ENCODE peak calls at places on chromosomes 16 and 17, in four cellular contexts. M, C, Q and T are unnamed samples.

GRCh38 chr17:49592263-49592662 is 16.6 kb downstream of the NXPH3 start:
- DNase-seq in M (no peak), C (no peak), Q (no peak), T (no peak)

GRCh38 chr17:79836952-79837887 is 2.0 kb downstream of the CBX4 start:
- DNase-seq in M (peak), C (peak), Q (no peak), T (peak)

GRCh38 chr17:81644976-81645952 is 8.3 kb downstream of the TSPAN10 start:
- DNase-seq in M (no peak), C (no peak), Q (no peak), T (no peak)

GRCh38 chr16:17026600-17027242 is 444.0 kb downstream of the XYLT1 start:
- DNase-seq in M (no peak), C (no peak), Q (peak), T (no peak)

GRCh38 chr17:73785466-73785865 is 141.2 kb upstream of the SDK2 start:
- DNase-seq in M (no peak), C (no peak), Q (no peak), T (no peak)

GRCh38 chr16:84881702-84882521 is 62.1 kb downstream of the CRISPLD2 start:
- DNase-seq in M (peak), C (peak), Q (no peak), T (no peak)

GRCh38 chr17:60639019-60639330 is 38.7 kb upstream of the BCAS3 start:
- DNase-seq in M (no peak), C (no peak), Q (no peak), T (no peak)

GRCh38 chr17:5705081-5705875 is 121.0 kb upstream of the NLRP1 start:
- DNase-seq in M (no peak), C (peak), Q (no peak), T (no peak)

GRCh38 chr17:76714822-76715461 is 4.2 kb upstream of the MXRA7 start:
- DNase-seq in M (no peak), C (peak), Q (no peak), T (peak)

GRCh38 chr17:43661699-43662431 is at the start of gene MEOX1:
- DNase-seq in M (no peak), C (no peak), Q (peak), T (no peak)

GRCh38 chr17:48545022-48545376 is at the start of gene HOXB2:
- DNase-seq in M (no peak), C (peak), Q (no peak), T (no peak)

GRCh38 chr16:49340466-49340865 is 33.1 kb upstream of the C16orf78 start:
- DNase-seq in M (no peak), C (no peak), Q (no peak), T (no peak)

GRCh38 chr16:31711344-31711845 is 162.2 kb upstream of the ZNF267 start:
- DNase-seq in M (no peak), C (no peak), Q (no peak), T (no peak)

GRCh38 chr17:28982191-28982793 is 23.5 kb downstream of the SEZ6 start:
- DNase-seq in M (peak), C (no peak), Q (peak), T (peak)

GRCh38 chr16:51569204-51569911 is 418.3 kb upstream of the SALL1 start:
- DNase-seq in M (no peak), C (no peak), Q (no peak), T (peak)

GRCh38 chr17:42227849-42228696 is 33.8 kb upstream of the GHDC start:
- DNase-seq in M (no peak), C (no peak), Q (no peak), T (no peak)

GRCh38 chr17:21679256-21680146 is 12.8 kb upstream of the KCNJ18 start:
- DNase-seq in M (no peak), C (no peak), Q (no peak), T (no peak)

GRCh38 chr16:87043273-87044030 is 273.7 kb downstream of the C16orf95 start:
- DNase-seq in M (no peak), C (no peak), Q (no peak), T (no peak)

GRCh38 chr16:20598832-20599469 is 22.8 kb upstream of the ACSM2B start:
- DNase-seq in M (peak), C (no peak), Q (no peak), T (no peak)

GRCh38 chr17:36913132-36913531 is 24.1 kb upstream of the LHX1 start:
- DNase-seq in M (no peak), C (no peak), Q (no peak), T (no peak)

GRCh38 chr17:66803474-66803951 is 31.4 kb upstream of the CACNG5 start:
- DNase-seq in M (no peak), C (no peak), Q (no peak), T (no peak)

GRCh38 chr17:81516439-81516838 is 3.8 kb upstream of the ACTG1 start:
- DNase-seq in M (no peak), C (no peak), Q (no peak), T (no peak)

GRCh38 chr17:45809484-45809883 is 25.4 kb downstream of the CRHR1 start:
- DNase-seq in M (no peak), C (no peak), Q (no peak), T (no peak)

GRCh38 chr16:4700380-4700996 is 7.1 kb downstream of the NUDT16L1 start:
- DNase-seq in M (no peak), C (no peak), Q (no peak), T (no peak)

GRCh38 chr16:19532601-19533000 is 8.9 kb downstream of the CCP110 start:
- DNase-seq in M (no peak), C (no peak), Q (no peak), T (no peak)

GRCh38 chr17:10018461-10018891 is 113.4 kb upstream of the RCVRN start:
- DNase-seq in M (no peak), C (no peak), Q (peak), T (peak)

GRCh38 chr17:69042308-69042707 is 18.4 kb downstream of the ABCA9 start:
- DNase-seq in M (no peak), C (no peak), Q (no peak), T (no peak)

GRCh38 chr16:31458835-31459721 is at the start of gene ARMC5:
- DNase-seq in M (peak), C (peak), Q (peak), T (peak)

GRCh38 chr16:77385481-77385880 is 49.4 kb downstream of the ADAMTS18 start:
- DNase-seq in M (no peak), C (no peak), Q (no peak), T (no peak)

GRCh38 chr17:19370493-19370960 is 7.8 kb upstream of the MAPK7 start:
- DNase-seq in M (no peak), C (no peak), Q (no peak), T (no peak)

GRCh38 chr16:78240459-78241222 is 141.2 kb downstream of the WWOX start:
- DNase-seq in M (peak), C (no peak), Q (no peak), T (no peak)

GRCh38 chr17:40323731-40324650 is 15.0 kb downstream of the RARA start:
- DNase-seq in M (no peak), C (no peak), Q (no peak), T (no peak)

GRCh38 chr16:61900482-61900881 is 135.8 kb downstream of the CDH8 start:
- DNase-seq in M (no peak), C (no peak), Q (no peak), T (no peak)

GRCh38 chr16:66262253-66263167 is 104.0 kb upstream of the CDH5 start:
- DNase-seq in M (no peak), C (no peak), Q (no peak), T (no peak)

GRCh38 chr17:48123111-48123510 is 15.5 kb downstream of the SNX11 start:
- DNase-seq in M (no peak), C (no peak), Q (no peak), T (no peak)

GRCh38 chr17:78316115-78316866 is 43.6 kb downstream of the SOCS3 start:
- DNase-seq in M (no peak), C (peak), Q (no peak), T (no peak)

DNA sequence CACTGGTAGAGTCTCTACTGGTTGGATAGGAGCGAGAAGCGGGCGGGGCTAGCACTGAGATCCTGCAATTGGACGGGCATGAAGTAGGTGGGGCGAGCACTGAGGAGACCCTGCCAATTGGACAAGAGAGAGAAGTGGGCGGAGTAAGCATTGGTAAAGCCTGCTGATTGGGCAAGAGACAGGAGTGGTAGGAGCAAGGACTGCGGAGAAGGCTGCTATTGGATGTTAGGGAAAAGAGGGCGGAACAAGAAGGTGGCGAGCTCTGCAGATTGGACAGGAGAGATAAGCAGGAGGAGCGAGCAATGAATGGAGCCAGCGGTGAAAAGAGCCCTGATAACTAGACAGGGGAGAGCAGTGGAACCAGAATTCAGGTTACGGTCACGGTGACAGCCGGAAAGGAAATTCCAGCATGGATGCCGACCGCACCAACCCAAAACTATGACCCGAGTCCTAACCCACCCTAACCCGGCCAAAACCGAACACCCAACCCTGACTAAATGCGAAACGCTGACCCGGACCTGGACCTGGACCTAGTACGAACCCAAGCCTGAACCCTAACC is 4.8 kb downstream of the SCGB1C2 start:
- DNase-seq in M (peak), C (no peak), Q (no peak), T (no peak)
- TF ChIP-seq GABPA in M (no peak), C (no peak), Q (no peak), T (no peak)

DNA sequence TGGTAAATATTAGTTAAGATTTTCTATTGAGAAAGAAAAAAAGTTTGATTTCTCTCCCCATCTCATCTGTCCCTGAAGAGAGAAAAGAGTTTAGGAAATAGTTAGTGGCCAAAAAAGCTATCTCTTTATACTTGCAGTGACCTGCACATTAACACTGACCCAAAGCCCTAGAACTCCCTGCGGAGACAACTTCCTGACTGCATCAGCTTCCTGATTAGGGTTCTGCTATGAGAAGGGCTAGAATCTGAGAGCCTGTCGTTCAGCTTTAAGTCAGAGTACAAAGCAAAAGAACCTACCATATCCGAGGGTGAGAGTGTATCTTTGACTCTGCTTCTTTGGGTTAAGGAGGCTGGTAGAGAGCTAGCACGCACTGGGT is 24.7 kb downstream of the LIMD2 start:
- DNase-seq in M (no peak), C (no peak), Q (no peak), T (no peak)
- H3K4me3 ChIP-seq in M (no peak), C (peak), Q (no peak), T (no peak)

GRCh38 chr16:3007957-3008748 is 4.6 kb upstream of the CLDN9 start:
- DNase-seq in M (no peak), C (peak), Q (no peak), T (peak)
- TF ChIP-seq GABPA in M (peak), C (peak), Q (no peak), T (peak)

DNA sequence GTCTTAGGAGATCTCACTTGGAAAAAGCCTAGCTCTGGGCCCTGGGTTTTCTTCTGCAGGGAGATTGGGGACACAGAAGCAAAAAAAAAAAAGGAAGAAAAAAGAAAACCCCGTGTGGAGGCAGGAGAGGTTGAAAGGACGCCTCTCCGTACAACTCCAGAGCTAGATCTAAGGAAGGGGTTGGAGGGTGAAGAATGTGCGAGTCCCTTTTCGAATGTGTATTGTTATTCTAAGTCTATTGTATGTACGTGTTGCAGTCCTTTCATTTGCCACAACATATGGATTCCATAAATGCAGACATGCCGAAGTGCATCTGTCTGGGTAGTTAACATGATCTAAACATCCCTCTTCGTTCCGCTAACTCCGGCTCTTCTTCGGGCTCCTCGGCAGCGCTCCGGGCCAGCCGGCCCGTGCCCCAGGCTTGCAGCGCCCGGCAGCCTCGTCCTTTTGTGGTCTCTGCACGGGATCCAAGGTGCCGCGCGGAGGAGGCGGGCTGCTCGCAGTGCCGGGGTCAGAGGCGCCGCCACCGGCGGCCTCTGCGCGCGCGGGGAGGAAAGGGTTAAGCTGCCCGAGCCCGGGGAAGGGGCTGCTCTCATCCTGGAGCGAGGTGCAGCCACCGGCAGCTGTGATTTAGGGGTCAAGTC is 14.8 kb upstream of the ZFHX3 start:
- DNase-seq in M (no peak), C (no peak), Q (no peak), T (no peak)
- H3K4me3 ChIP-seq in M (no peak), C (no peak), Q (no peak), T (no peak)

GRCh38 chr16:25546781-25547180 is 145.0 kb upstream of the HS3ST4 start:
- DNase-seq in M (peak), C (no peak), Q (no peak), T (no peak)
- TF ChIP-seq GABPA in M (peak), C (no peak), Q (no peak), T (no peak)

GRCh38 chr16:72895951-72896350 is 152.0 kb downstream of the ZFHX3 start:
- DNase-seq in M (no peak), C (no peak), Q (no peak), T (no peak)
- H3K4me3 ChIP-seq in M (no peak), C (no peak), Q (no peak), T (no peak)

GRCh38 chr17:14616508-14616907 is 315.6 kb downstream of the HS3ST3B1 start:
- DNase-seq in M (no peak), C (no peak), Q (no peak), T (no peak)
- TF ChIP-seq GABPA in M (no peak), C (no peak), Q (no peak), T (no peak)